ENCODE peak calls at places on chromosomes 13 and 19, in six cellular contexts. One of them, this sample, is unnamed.

GRCh38 chr19:17687857-17688784 is at the start of gene UNC13A:
- DNase-seq in OCI-LY7: no peak
- DNase-seq in ascending aorta: no peak
- DNase-seq in ovary: peak; percentile 27
- DNase-seq in prostate gland: no peak
- DNase-seq in neural progenitor cell: peak; percentile 92
- DNase-seq in this sample: no peak

GRCh38 chr19:10611907-10612306 is 13.4 kb upstream of the SLC44A2 start:
- DNase-seq in OCI-LY7: no peak
- DNase-seq in ascending aorta: no peak
- DNase-seq in ovary: no peak
- DNase-seq in prostate gland: no peak
- DNase-seq in neural progenitor cell: no peak
- DNase-seq in this sample: no peak

GRCh38 chr13:67967031-67967430 is 736.9 kb upstream of the PCDH9 start:
- DNase-seq in OCI-LY7: no peak
- DNase-seq in ascending aorta: no peak
- DNase-seq in ovary: no peak
- DNase-seq in prostate gland: no peak
- DNase-seq in neural progenitor cell: no peak
- DNase-seq in this sample: no peak

GRCh38 chr13:36885901-36886300 is 34.1 kb downstream of the SMAD9 start:
- DNase-seq in OCI-LY7: no peak
- DNase-seq in ascending aorta: no peak
- DNase-seq in ovary: no peak
- DNase-seq in prostate gland: no peak
- DNase-seq in neural progenitor cell: no peak
- DNase-seq in this sample: no peak

GRCh38 chr13:113930711-113931637 is 42.9 kb downstream of the C13orf46 start:
- DNase-seq in OCI-LY7: no peak
- DNase-seq in ascending aorta: no peak
- DNase-seq in ovary: peak; percentile 4
- DNase-seq in prostate gland: no peak
- DNase-seq in neural progenitor cell: no peak
- DNase-seq in this sample: peak; percentile 0

GRCh38 chr13:29745704-29746103 is 104.7 kb downstream of the UBL3 start:
- DNase-seq in OCI-LY7: no peak
- DNase-seq in ascending aorta: no peak
- DNase-seq in ovary: no peak
- DNase-seq in prostate gland: no peak
- DNase-seq in neural progenitor cell: no peak
- DNase-seq in this sample: no peak

GRCh38 chr13:71320452-71320851 is 546.6 kb downstream of the DACH1 start:
- DNase-seq in OCI-LY7: peak; percentile 2
- DNase-seq in ascending aorta: no peak
- DNase-seq in ovary: no peak
- DNase-seq in prostate gland: no peak
- DNase-seq in neural progenitor cell: peak; percentile 34
- DNase-seq in this sample: no peak

GRCh38 chr13:41916173-41916954 is 44.5 kb downstream of the VWA8 start:
- DNase-seq in OCI-LY7: peak; percentile 94
- DNase-seq in ascending aorta: no peak
- DNase-seq in ovary: no peak
- DNase-seq in prostate gland: no peak
- DNase-seq in neural progenitor cell: no peak
- DNase-seq in this sample: no peak

GRCh38 chr13:30752201-30752797 is 17.0 kb downstream of the ALOX5AP start:
- DNase-seq in OCI-LY7: no peak
- DNase-seq in ascending aorta: no peak
- DNase-seq in ovary: no peak
- DNase-seq in prostate gland: no peak
- DNase-seq in neural progenitor cell: no peak
- DNase-seq in this sample: no peak

GRCh38 chr13:41408061-41408460 is 49.3 kb upstream of the RGCC start:
- DNase-seq in OCI-LY7: no peak
- DNase-seq in ascending aorta: no peak
- DNase-seq in ovary: no peak
- DNase-seq in prostate gland: no peak
- DNase-seq in neural progenitor cell: no peak
- DNase-seq in this sample: no peak

GRCh38 chr13:23889598-23890224 is 511 bp upstream of the MIPEP start:
- DNase-seq in OCI-LY7: peak; percentile 25
- DNase-seq in ascending aorta: no peak
- DNase-seq in ovary: no peak
- DNase-seq in prostate gland: no peak
- DNase-seq in neural progenitor cell: peak; percentile 46
- DNase-seq in this sample: no peak

GRCh38 chr13:73521970-73522549 is 463.3 kb downstream of the KLF5 start:
- DNase-seq in OCI-LY7: no peak
- DNase-seq in ascending aorta: no peak
- DNase-seq in ovary: no peak
- DNase-seq in prostate gland: no peak
- DNase-seq in neural progenitor cell: no peak
- DNase-seq in this sample: no peak

GRCh38 chr19:41324921-41325639 is 15.1 kb downstream of the CCDC97 start:
- DNase-seq in OCI-LY7: no peak
- DNase-seq in ascending aorta: peak; percentile 58
- DNase-seq in ovary: peak; percentile 62
- DNase-seq in prostate gland: peak; percentile 37
- DNase-seq in neural progenitor cell: peak; percentile 60
- DNase-seq in this sample: peak; percentile 66

GRCh38 chr19:4700573-4700970 is 23.1 kb downstream of the DPP9 start:
- DNase-seq in OCI-LY7: no peak
- DNase-seq in ascending aorta: no peak
- DNase-seq in ovary: no peak
- DNase-seq in prostate gland: no peak
- DNase-seq in neural progenitor cell: no peak
- DNase-seq in this sample: no peak

GRCh38 chr19:14505488-14506239 is 9.7 kb upstream of the GIPC1 start:
- DNase-seq in OCI-LY7: peak; percentile 73
- DNase-seq in ascending aorta: no peak
- DNase-seq in ovary: no peak
- DNase-seq in prostate gland: peak; percentile 58
- DNase-seq in neural progenitor cell: peak; percentile 70
- DNase-seq in this sample: no peak

GRCh38 chr19:17920527-17920926 is 12.3 kb upstream of the CCDC124 start:
- DNase-seq in OCI-LY7: no peak
- DNase-seq in ascending aorta: no peak
- DNase-seq in ovary: no peak
- DNase-seq in prostate gland: no peak
- DNase-seq in neural progenitor cell: no peak
- DNase-seq in this sample: no peak

GRCh38 chr19:41321600-41322270 is 11.8 kb downstream of the CCDC97 start:
- DNase-seq in OCI-LY7: peak; percentile 40
- DNase-seq in ascending aorta: no peak
- DNase-seq in ovary: peak; percentile 49
- DNase-seq in prostate gland: no peak
- DNase-seq in neural progenitor cell: peak; percentile 80
- DNase-seq in this sample: no peak

GRCh38 chr13:71603255-71603654 is 263.7 kb downstream of the DACH1 start:
- DNase-seq in OCI-LY7: no peak
- DNase-seq in ascending aorta: no peak
- DNase-seq in ovary: no peak
- DNase-seq in prostate gland: no peak
- DNase-seq in neural progenitor cell: no peak
- DNase-seq in this sample: no peak

GRCh38 chr13:60583196-60583908 is 186.3 kb downstream of the TDRD3 start:
- DNase-seq in OCI-LY7: no peak
- DNase-seq in ascending aorta: no peak
- DNase-seq in ovary: no peak
- DNase-seq in prostate gland: no peak
- DNase-seq in neural progenitor cell: peak; percentile 37
- DNase-seq in this sample: no peak

GRCh38 chr13:47008318-47008717 is 111.5 kb upstream of the HTR2A start:
- DNase-seq in OCI-LY7: no peak
- DNase-seq in ascending aorta: no peak
- DNase-seq in ovary: no peak
- DNase-seq in prostate gland: no peak
- DNase-seq in neural progenitor cell: no peak
- DNase-seq in this sample: no peak

GRCh38 chr13:98910501-98910951 is 67.3 kb downstream of the DOCK9 start:
- DNase-seq in OCI-LY7: no peak
- DNase-seq in ascending aorta: no peak
- DNase-seq in ovary: no peak
- DNase-seq in prostate gland: no peak
- DNase-seq in neural progenitor cell: no peak
- DNase-seq in this sample: no peak

GRCh38 chr13:47426126-47426849 is 529.4 kb upstream of the HTR2A start:
- DNase-seq in OCI-LY7: no peak
- DNase-seq in ascending aorta: no peak
- DNase-seq in ovary: no peak
- DNase-seq in prostate gland: no peak
- DNase-seq in neural progenitor cell: no peak
- DNase-seq in this sample: no peak

GRCh38 chr19:51081476-51081875 is 1.2 kb downstream of the KLK14 start:
- DNase-seq in OCI-LY7: no peak
- DNase-seq in ascending aorta: no peak
- DNase-seq in ovary: no peak
- DNase-seq in prostate gland: no peak
- DNase-seq in neural progenitor cell: no peak
- DNase-seq in this sample: no peak

GRCh38 chr13:76213423-76213904 is 577.3 kb downstream of the LMO7 start:
- DNase-seq in OCI-LY7: peak; percentile 20
- DNase-seq in ascending aorta: no peak
- DNase-seq in ovary: no peak
- DNase-seq in prostate gland: no peak
- DNase-seq in neural progenitor cell: no peak
- DNase-seq in this sample: no peak

GRCh38 chr13:85497652-85498051 is 301.6 kb downstream of the SLITRK6 start:
- DNase-seq in OCI-LY7: no peak
- DNase-seq in ascending aorta: no peak
- DNase-seq in ovary: no peak
- DNase-seq in prostate gland: no peak
- DNase-seq in neural progenitor cell: no peak
- DNase-seq in this sample: no peak

GRCh38 chr19:7815325-7815724 is 14.7 kb upstream of the EVI5L start:
- DNase-seq in OCI-LY7: no peak
- DNase-seq in ascending aorta: no peak
- DNase-seq in ovary: no peak
- DNase-seq in prostate gland: no peak
- DNase-seq in neural progenitor cell: no peak
- DNase-seq in this sample: no peak

GRCh38 chr19:38135150-38135998 is 88.6 kb downstream of the DPF1 start:
- DNase-seq in OCI-LY7: no peak
- DNase-seq in ascending aorta: no peak
- DNase-seq in ovary: no peak
- DNase-seq in prostate gland: no peak
- DNase-seq in neural progenitor cell: peak; percentile 26
- DNase-seq in this sample: no peak

GRCh38 chr13:50580684-50581305 is 262.7 kb downstream of the DLEU7 start:
- DNase-seq in OCI-LY7: no peak
- DNase-seq in ascending aorta: no peak
- DNase-seq in ovary: no peak
- DNase-seq in prostate gland: no peak
- DNase-seq in neural progenitor cell: no peak
- DNase-seq in this sample: no peak

GRCh38 chr13:103883698-103884097 is 817.5 kb upstream of the SLC10A2 start:
- DNase-seq in OCI-LY7: no peak
- DNase-seq in ascending aorta: no peak
- DNase-seq in ovary: no peak
- DNase-seq in prostate gland: no peak
- DNase-seq in neural progenitor cell: no peak
- DNase-seq in this sample: no peak

GRCh38 chr19:33689138-33689746 is 67.5 kb downstream of the CHST8 start:
- DNase-seq in OCI-LY7: no peak
- DNase-seq in ascending aorta: no peak
- DNase-seq in ovary: no peak
- DNase-seq in prostate gland: no peak
- DNase-seq in neural progenitor cell: no peak
- DNase-seq in this sample: no peak

GRCh38 chr19:12733369-12733896 is 1.1 kb downstream of the TRIR start:
- DNase-seq in OCI-LY7: peak; percentile 74
- DNase-seq in ascending aorta: no peak
- DNase-seq in ovary: no peak
- DNase-seq in prostate gland: no peak
- DNase-seq in neural progenitor cell: peak; percentile 52
- DNase-seq in this sample: no peak

GRCh38 chr19:55717251-55717650 is 21.0 kb downstream of the NLRP9 start:
- DNase-seq in OCI-LY7: no peak
- DNase-seq in ascending aorta: no peak
- DNase-seq in ovary: no peak
- DNase-seq in prostate gland: no peak
- DNase-seq in neural progenitor cell: no peak
- DNase-seq in this sample: no peak

GRCh38 chr13:58963321-58963720 is 1200.4 kb downstream of the DIAPH3 start:
- DNase-seq in OCI-LY7: no peak
- DNase-seq in ascending aorta: no peak
- DNase-seq in ovary: no peak
- DNase-seq in prostate gland: no peak
- DNase-seq in neural progenitor cell: no peak
- DNase-seq in this sample: no peak

GRCh38 chr19:11694533-11695439 is 44.0 kb downstream of the ZNF823 start:
- DNase-seq in OCI-LY7: peak; percentile 94
- DNase-seq in ascending aorta: peak; percentile 89
- DNase-seq in ovary: peak; percentile 92
- DNase-seq in prostate gland: peak; percentile 97
- DNase-seq in neural progenitor cell: peak; percentile 97
- DNase-seq in this sample: peak; percentile 91
- H3K27ac ChIP-seq in OCI-LY7: no peak overlapping the region
- H3K27ac ChIP-seq in ascending aorta: no peak overlapping the region
- H3K27ac ChIP-seq in ovary: no peak overlapping the region
- H3K27ac ChIP-seq in prostate gland: peak overlapping the region; percentile 78
- H3K27ac ChIP-seq in neural progenitor cell: no peak overlapping the region
- H3K27ac ChIP-seq in this sample: peak overlapping the region; percentile 11

GRCh38 chr13:110812111-110812868 is 98.8 kb downstream of the ING1 start:
- DNase-seq in OCI-LY7: no peak
- DNase-seq in ascending aorta: no peak
- DNase-seq in ovary: no peak
- DNase-seq in prostate gland: no peak
- DNase-seq in neural progenitor cell: no peak
- DNase-seq in this sample: no peak
- TF ChIP-seq CTCF in OCI-LY7: no peak
- TF ChIP-seq CTCF in ascending aorta: no peak
- TF ChIP-seq CTCF in ovary: no peak
- TF ChIP-seq CTCF in prostate gland: no peak
- TF ChIP-seq CTCF in neural progenitor cell: no peak
- TF ChIP-seq CTCF in this sample: no peak

DNA sequence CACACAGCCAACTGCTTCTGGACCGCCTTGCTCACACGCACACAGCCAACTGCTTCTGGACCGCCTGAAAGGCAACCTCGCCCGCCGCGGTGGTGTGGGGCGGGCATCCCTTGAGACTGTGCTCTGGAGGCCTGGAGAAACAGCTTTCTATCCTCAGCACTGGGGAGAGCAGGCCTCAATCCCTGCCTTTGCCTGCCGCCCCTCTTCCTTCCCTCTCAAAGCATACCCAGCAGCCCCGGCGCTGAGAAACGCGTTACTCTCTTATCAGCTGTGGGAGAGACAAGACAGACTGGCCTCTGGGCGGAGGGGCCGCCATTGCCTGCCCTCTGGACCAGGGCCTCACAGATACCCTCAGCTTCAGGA is 2.9 kb downstream of the LIPE start:
- DNase-seq in OCI-LY7: no peak
- DNase-seq in ascending aorta: no peak
- DNase-seq in ovary: no peak
- DNase-seq in prostate gland: no peak
- DNase-seq in neural progenitor cell: no peak
- DNase-seq in this sample: no peak
- H3K4me1 ChIP-seq in OCI-LY7: peaks cover 61% of the 10 kb centered on the region
- H3K4me1 ChIP-seq in ascending aorta: peaks cover 14% of the 10 kb centered on the region
- H3K4me1 ChIP-seq in ovary: peaks cover 7% of the 10 kb centered on the region
- H3K4me1 ChIP-seq in prostate gland: no peaks in the 10 kb centered on the region
- H3K4me1 ChIP-seq in neural progenitor cell: peaks cover 30% of the 10 kb centered on the region
- H3K4me1 ChIP-seq in this sample: peaks cover 17% of the 10 kb centered on the region

GRCh38 chr13:33219926-33220325 is 65.6 kb downstream of the STARD13 start:
- DNase-seq in OCI-LY7: no peak
- DNase-seq in ascending aorta: no peak
- DNase-seq in ovary: no peak
- DNase-seq in prostate gland: no peak
- DNase-seq in neural progenitor cell: no peak
- DNase-seq in this sample: no peak
- H3K27ac ChIP-seq in OCI-LY7: no peak overlapping the region
- H3K27ac ChIP-seq in ascending aorta: no peak overlapping the region
- H3K27ac ChIP-seq in ovary: no peak overlapping the region
- H3K27ac ChIP-seq in prostate gland: no peak overlapping the region
- H3K27ac ChIP-seq in neural progenitor cell: no peak overlapping the region
- H3K27ac ChIP-seq in this sample: no peak overlapping the region